ENCODE peak calls at places on chromosomes 16 and 17, in five cellular contexts. L, Z, N, V and K are unnamed samples. For H3K27me3 and H3K9me3, the result is how much of the 10 kb centered on the place peaks cover.

GRCh38 chr17:62064791-62065563 is at the start of gene MED13:
- DNase-seq in L (peak), Z (peak), N (peak), V (peak), K (peak)

GRCh38 chr16:57802635-57803412 is 533 bp upstream of the KIFC3 start:
- DNase-seq in L (peak), Z (no peak), N (peak), V (no peak), K (no peak)

GRCh38 chr16:66399930-66400329 is 27.2 kb upstream of the BEAN1 start:
- DNase-seq in L (peak), Z (no peak), N (no peak), V (no peak), K (no peak)

GRCh38 chr16:85673529-85674417 is 15.0 kb downstream of the GINS2 start:
- DNase-seq in L (peak), Z (peak), N (no peak), V (no peak), K (peak)

GRCh38 chr16:51989637-51990230 is 557.2 kb downstream of the TOX3 start:
- DNase-seq in L (no peak), Z (no peak), N (no peak), V (no peak), K (no peak)

GRCh38 chr17:44522883-44523671 is 19.9 kb upstream of the GPATCH8 start:
- DNase-seq in L (peak), Z (peak), N (no peak), V (peak), K (peak)

GRCh38 chr17:64984776-64985521 is 65.7 kb upstream of the LRRC37A3 start:
- DNase-seq in L (no peak), Z (no peak), N (no peak), V (peak), K (no peak)

GRCh38 chr17:647340-648197 is 67.1 kb downstream of the VPS53 start:
- DNase-seq in L (no peak), Z (no peak), N (no peak), V (no peak), K (no peak)

GRCh38 chr17:71472809-71473789 is 647.7 kb upstream of the SOX9 start:
- DNase-seq in L (no peak), Z (no peak), N (no peak), V (peak), K (peak)

GRCh38 chr17:28042657-28042720 is at the start of gene NLK:
- DNase-seq in L (no peak), Z (no peak), N (no peak), V (no peak), K (no peak)

GRCh38 chr17:28045304-28045703 is 2.8 kb downstream of the NLK start:
- DNase-seq in L (no peak), Z (no peak), N (no peak), V (no peak), K (no peak)

GRCh38 chr17:28042721-28043291 is 329 bp downstream of the NLK start:
- DNase-seq in L (no peak), Z (no peak), N (peak), V (no peak), K (no peak)

GRCh38 chr17:28041844-28042656 is 427 bp upstream of the NLK start:
- DNase-seq in L (no peak), Z (no peak), N (no peak), V (peak), K (no peak)

DNA sequence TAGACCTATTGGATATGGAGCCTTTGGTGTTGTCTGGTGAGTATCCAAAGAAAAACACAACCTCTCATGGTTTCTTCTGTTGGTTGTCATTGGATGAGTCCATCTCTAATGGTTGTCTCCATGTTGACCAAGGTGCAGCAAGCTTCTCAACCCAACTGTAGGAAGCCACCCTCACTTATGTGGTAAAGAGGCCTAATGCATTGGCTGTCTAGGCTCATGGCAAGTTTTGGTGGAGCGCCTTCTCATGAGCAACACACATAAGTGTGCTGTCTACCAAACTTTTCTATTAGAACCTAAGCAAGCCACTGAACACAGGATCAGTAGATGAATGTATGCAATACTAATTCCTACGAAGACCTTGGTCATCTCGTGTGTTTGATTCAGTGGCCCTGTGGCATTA is 819 bp downstream of the NLK start:
- DNase-seq in L (no peak), Z (no peak), N (no peak), V (no peak), K (no peak)
- H3K4me3 ChIP-seq in L (peak), Z (peak), N (no peak), V (peak), K (peak)

GRCh38 chr16:79792952-79793351 is 192.4 kb upstream of the MAF start:
- DNase-seq in L (no peak), Z (no peak), N (no peak), V (no peak), K (no peak)
- H3K27me3 ChIP-seq in L (under half), Z (under half), N (under half), V (under half), K (under half)

GRCh38 chr17:57549996-57550395 is 195.1 kb downstream of the CCDC182 start:
- DNase-seq in L (no peak), Z (no peak), N (no peak), V (no peak), K (no peak)
- H3K9me3 ChIP-seq in L (under half), Z (under half), N (under half), V (under half), K (under half)

DNA sequence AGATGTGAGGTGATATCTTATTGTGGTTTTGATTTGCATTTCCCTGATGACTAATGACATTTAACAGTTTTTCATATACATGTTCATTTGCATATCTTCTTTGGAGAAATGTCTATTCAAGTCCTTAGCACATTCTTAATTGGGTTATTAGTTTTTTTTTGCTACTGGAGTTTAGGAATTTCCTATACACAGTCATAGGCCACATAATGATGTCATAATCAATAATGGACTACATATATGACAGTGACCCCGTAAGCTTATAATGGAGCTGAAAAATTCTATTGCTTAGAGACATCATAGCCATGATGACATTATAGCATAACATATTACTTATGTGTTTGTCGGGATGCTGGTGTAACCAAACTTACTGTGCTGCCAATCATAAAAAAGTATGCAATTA is 83.7 kb downstream of the ABCA8 start:
- DNase-seq in L (no peak), Z (no peak), N (no peak), V (no peak), K (no peak)
- H3K4me3 ChIP-seq in L (no peak), Z (no peak), N (no peak), V (no peak), K (no peak)

DNA sequence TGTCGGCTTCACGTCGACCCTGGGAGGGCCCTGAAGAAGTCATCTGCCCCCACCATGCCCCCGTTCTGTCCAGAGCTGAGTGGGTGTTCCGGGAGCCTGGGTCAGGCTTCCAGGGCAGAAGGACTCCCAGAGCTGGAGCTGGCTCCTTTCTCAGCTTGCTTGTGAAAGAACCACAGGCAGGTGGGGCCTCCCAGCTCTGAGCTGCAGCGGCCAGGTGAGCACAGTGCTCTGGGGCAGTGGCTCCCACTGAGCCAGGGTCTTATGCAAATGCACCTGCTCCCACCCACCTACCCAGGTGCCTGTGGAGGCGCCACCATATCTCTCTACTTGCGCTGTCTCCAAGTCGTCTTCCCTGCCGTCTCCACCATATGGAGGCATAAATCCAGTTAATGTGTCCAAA is 140.0 kb upstream of the RPL38 start:
- DNase-seq in L (no peak), Z (no peak), N (no peak), V (no peak), K (no peak)
- H3K27me3 ChIP-seq in L (half or more), Z (half or more), N (under half), V (under half), K (under half)

DNA sequence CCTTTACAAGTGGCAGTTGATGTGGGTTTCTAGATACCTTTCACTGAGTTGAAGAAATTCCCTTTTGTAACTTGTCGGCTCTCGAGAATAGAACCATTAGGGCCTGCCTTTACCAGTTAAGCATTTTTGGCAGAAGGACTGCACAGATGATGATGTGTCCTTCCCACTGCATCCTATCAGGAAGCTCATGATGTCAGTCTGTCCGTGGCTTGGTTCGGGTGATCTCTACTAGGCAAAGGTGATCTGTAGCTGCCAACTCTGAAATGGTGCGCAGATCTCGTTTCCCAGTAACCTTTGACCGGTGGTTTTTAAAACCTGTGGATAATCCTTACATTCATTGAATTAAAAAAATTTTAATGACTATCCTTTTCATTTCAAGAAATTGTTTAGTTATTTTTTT is 49.7 kb downstream of the ZNRF1 start:
- DNase-seq in L (no peak), Z (no peak), N (no peak), V (no peak), K (no peak)
- H3K9me3 ChIP-seq in L (under half), Z (under half), N (under half), V (under half), K (under half)

GRCh38 chr16:89343501-89344291 is 126.2 kb downstream of the ZNF778 start:
- DNase-seq in L (no peak), Z (no peak), N (no peak), V (peak), K (peak)
- H3K4me3 ChIP-seq in L (no peak), Z (no peak), N (no peak), V (no peak), K (no peak)

GRCh38 chr17:7704601-7705268 is at the start of gene EFNB3:
- DNase-seq in L (no peak), Z (no peak), N (no peak), V (peak), K (peak)

GRCh38 chr17:7701681-7702080 is 3.3 kb upstream of the EFNB3 start:
- DNase-seq in L (no peak), Z (no peak), N (no peak), V (no peak), K (no peak)

GRCh38 chr17:7703584-7704574 is 1.1 kb upstream of the EFNB3 start:
- DNase-seq in L (no peak), Z (no peak), N (no peak), V (peak), K (no peak)

GRCh38 chr17:7700510-7700909 is 4.5 kb upstream of the EFNB3 start:
- DNase-seq in L (no peak), Z (no peak), N (no peak), V (no peak), K (no peak)

DNA sequence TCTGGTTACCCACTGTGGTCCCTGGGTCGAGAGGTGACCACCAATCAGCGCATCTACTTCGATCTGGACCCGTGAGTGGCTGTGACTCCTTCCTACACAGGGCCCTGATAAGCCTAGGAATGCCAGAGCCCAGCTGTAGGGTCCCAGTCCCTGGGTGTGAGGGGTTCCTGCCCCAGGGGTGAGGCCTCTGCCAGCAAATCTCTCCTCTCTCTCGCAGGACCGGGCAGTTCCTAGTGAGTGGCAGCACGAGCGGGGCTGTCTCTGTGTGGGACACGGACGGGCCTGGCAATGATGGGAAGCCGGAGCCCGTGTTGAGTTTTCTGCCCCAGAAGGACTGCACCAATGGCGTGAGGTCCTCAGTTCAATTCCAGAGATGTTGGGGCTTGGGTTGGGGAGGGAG is 2.2 kb upstream of the EFNB3 start:
- DNase-seq in L (no peak), Z (no peak), N (no peak), V (no peak), K (no peak)
- H3K27me3 ChIP-seq in L (under half), Z (half or more), N (under half), V (under half), K (under half)